ENCODE peak calls at places on chromosomes 7 and 10, in six cellular contexts. I is fibroblast of the aortic adventitia, A is GM13977, L is GM20000, X is lower lobe of right lung, F is lung. K is an unnamed sample.

GRCh38 chr10:100534726-100535125 is 1.0 kb upstream of the HIF1AN start:
- DNase-seq in L (no peak), I (no peak), A (no peak), F (no peak), X (no peak), K (no peak)

GRCh38 chr7:73329861-73330581 is 2.1 kb downstream of the FKBP6 start:
- DNase-seq in A (no peak), L (no peak), I (peak), X (no peak), F (no peak), K (no peak)

GRCh38 chr7:149310113-149310836 is 48.3 kb downstream of the ZNF783 start:
- DNase-seq in F (no peak), A (peak), L (peak), I (peak), X (no peak), K (no peak)

GRCh38 chr7:138603549-138604324 is 97.4 kb downstream of the SVOPL start:
- DNase-seq in F (no peak), L (no peak), X (no peak), I (no peak), A (no peak), K (no peak)

GRCh38 chr7:114081606-114082425 is 163.0 kb upstream of the PPP1R3A start:
- DNase-seq in L (peak), F (no peak), X (no peak), I (peak), A (peak), K (peak)

GRCh38 chr7:133961724-133962123 is 165.4 kb upstream of the LRGUK start:
- DNase-seq in A (no peak), I (no peak), X (no peak), F (no peak), L (no peak), K (no peak)

GRCh38 chr7:134154581-134155130 is 27.5 kb downstream of the LRGUK start:
- DNase-seq in I (peak), F (no peak), L (no peak), A (no peak), X (no peak), K (no peak)

GRCh38 chr10:22550732-22551131 is 163.6 kb downstream of the PIP4K2A start:
- DNase-seq in F (no peak), X (peak), L (peak), I (peak), A (peak), K (peak)

GRCh38 chr7:85176197-85176596 is 10.7 kb downstream of the SEMA3D start:
- DNase-seq in A (no peak), F (no peak), L (no peak), I (peak), X (no peak), K (no peak)

GRCh38 chr7:38796636-38797501 is 112.1 kb downstream of the VPS41 start:
- DNase-seq in F (peak), X (no peak), I (peak), L (peak), A (peak), K (peak)

GRCh38 chr7:1854521-1855395 is 184.7 kb downstream of the ELFN1 start:
- DNase-seq in A (no peak), L (no peak), I (no peak), X (peak), F (no peak), K (no peak)

GRCh38 chr7:150964593-150965111 is 13.5 kb downstream of the KCNH2 start:
- DNase-seq in A (no peak), I (no peak), X (no peak), L (no peak), F (no peak), K (no peak)

GRCh38 chr7:974172-974571 is 1.2 kb downstream of the COX19 start:
- DNase-seq in F (no peak), L (no peak), A (no peak), I (no peak), X (no peak), K (no peak)

GRCh38 chr7:128349121-128349825 is 5.6 kb upstream of the RBM28 start:
- DNase-seq in F (no peak), X (no peak), I (no peak), L (no peak), A (no peak), K (no peak)

GRCh38 chr7:2019693-2020511 is 212.8 kb downstream of the MAD1L1 start:
- DNase-seq in A (peak), X (peak), F (peak), L (peak), I (peak), K (no peak)

GRCh38 chr7:71618281-71618680 is 486.3 kb downstream of the GALNT17 start:
- DNase-seq in L (no peak), F (no peak), A (no peak), I (no peak), X (no peak), K (no peak)

GRCh38 chr10:45091968-45092367 is 91.2 kb downstream of the ZNF22 start:
- DNase-seq in L (no peak), X (no peak), F (no peak), A (no peak), I (no peak), K (no peak)

GRCh38 chr10:12406764-12407400 is 57.5 kb downstream of the CAMK1D start:
- DNase-seq in I (no peak), A (no peak), L (no peak), F (no peak), X (no peak), K (no peak)

GRCh38 chr7:142711722-142712616 is 37.3 kb upstream of the PRSS1 start:
- DNase-seq in A (no peak), F (no peak), X (no peak), L (peak), I (peak), K (no peak)

GRCh38 chr7:79612903-79613302 is 159.4 kb upstream of the MAGI2 start:
- DNase-seq in L (no peak), A (no peak), F (no peak), X (no peak), I (no peak), K (no peak)

GRCh38 chr7:78134748-78135147 is 336.2 kb downstream of the PHTF2 start:
- DNase-seq in X (no peak), I (no peak), L (no peak), A (no peak), F (no peak), K (no peak)

DNA sequence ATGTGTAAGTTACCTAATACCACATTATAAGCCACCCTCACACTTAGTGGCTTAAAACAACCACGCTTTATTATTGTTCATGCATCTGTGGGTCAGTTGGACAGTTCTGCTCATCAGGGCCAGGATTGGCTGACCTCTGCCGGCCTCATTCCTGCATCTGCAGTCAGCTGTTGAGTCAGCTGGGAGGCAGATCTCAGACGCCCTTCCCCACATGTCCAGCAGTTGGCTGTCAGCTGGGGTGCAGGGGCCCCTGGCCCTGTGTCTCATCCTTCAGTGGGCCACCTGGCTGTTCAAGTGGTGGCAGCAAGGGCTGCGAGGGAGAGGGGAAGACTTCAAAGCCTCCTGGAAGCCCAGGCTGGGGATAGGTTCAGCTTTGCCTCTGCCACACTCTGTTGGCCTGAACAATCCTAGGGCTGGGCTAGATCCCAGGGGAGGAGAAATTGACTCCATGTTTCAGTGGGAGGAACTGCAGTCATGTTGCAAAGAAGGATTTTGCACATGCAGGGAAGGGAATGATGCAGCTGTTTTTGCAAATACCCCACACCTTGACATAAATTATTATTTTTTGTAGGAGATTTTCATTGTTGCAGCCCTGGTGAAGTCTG is 33.1 kb downstream of the TACR2 start:
- DNase-seq in X (no peak), I (peak), L (no peak), A (no peak), F (no peak), K (no peak)
- TF ChIP-seq CTCF in X (peak), I (peak), L (no peak), A (no peak), F (no peak), K (no peak)

GRCh38 chr7:32357535-32358277 is 132.5 kb downstream of the LSM5 start:
- DNase-seq in I (no peak), A (peak), F (no peak), X (no peak), L (no peak), K (peak)
- TF ChIP-seq CTCF in I (no peak), A (peak), F (no peak), X (no peak), L (no peak), K (no peak)

DNA sequence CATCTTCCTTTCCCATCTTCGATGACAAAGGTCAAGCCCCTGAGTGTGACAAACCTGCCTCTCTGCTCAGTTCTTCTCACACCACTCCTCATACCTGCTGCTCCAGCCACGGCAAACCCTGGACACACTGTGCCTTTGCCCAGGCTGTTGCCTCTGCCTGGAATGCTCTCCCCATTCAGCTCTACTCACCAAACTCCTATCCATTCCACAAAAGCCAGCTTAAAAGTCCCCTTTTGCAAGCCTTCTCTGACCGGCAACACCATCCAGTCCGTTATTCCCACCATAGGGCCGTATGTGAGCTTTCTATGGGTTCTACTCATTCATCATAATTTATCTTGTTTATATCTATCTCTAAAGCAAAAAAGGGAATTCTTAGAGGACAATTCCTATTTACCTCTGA is 15.2 kb downstream of the GFRA1 start:
- DNase-seq in A (no peak), X (no peak), F (no peak), L (no peak), I (no peak), K (no peak)
- TF ChIP-seq CTCF in A (no peak), X (no peak), F (no peak), L (no peak), I (no peak), K (no peak)

GRCh38 chr10:416091-416515 is 273.4 kb downstream of the DIP2C start:
- DNase-seq in F (no peak), I (peak), L (no peak), A (no peak), X (no peak), K (peak)
- TF ChIP-seq CTCF in F (no peak), I (no peak), L (no peak), A (no peak), X (no peak), K (no peak)

GRCh38 chr7:81956520-81956919 is 186.7 kb upstream of the HGF start:
- DNase-seq in A (no peak), I (peak), X (no peak), L (peak), F (no peak), K (peak)
- TF ChIP-seq CTCF in A (peak), I (peak), X (peak), L (no peak), F (peak), K (peak)

DNA sequence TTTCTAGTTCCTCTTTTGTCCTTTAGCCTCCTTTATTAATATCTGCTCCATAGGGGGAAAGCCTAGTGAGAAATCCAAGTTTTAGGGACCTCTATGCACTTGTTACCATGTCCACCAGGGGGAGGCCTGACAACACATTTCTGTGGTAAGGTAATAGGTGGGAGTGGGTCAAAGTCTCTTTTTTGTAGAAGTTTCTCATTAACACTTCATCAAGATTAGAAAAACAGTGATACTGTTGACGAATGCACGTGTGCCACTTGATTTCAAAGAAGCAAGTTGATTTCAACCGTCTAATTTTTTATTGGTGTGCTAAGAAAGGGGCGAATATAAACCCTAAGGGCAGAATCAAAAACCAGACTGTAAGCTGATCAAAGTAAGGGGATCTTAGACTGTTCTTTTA is 30.6 kb downstream of the CISD1 start:
- DNase-seq in A (peak), I (peak), F (peak), L (peak), X (no peak), K (peak)
- TF ChIP-seq CTCF in A (peak), I (peak), F (peak), L (peak), X (peak), K (peak)

GRCh38 chr7:22380333-22380732 is 23.4 kb upstream of the RAPGEF5 start:
- DNase-seq in X (no peak), A (no peak), L (no peak), F (no peak), I (no peak), K (no peak)
- TF ChIP-seq CTCF in X (no peak), A (no peak), L (no peak), F (no peak), I (no peak), K (no peak)

GRCh38 chr10:87844837-87845623 is 18.3 kb downstream of the KLLN start:
- DNase-seq in L (no peak), F (no peak), A (no peak), X (no peak), I (peak), K (no peak)

GRCh38 chr10:87843714-87844113 is 19.6 kb downstream of the KLLN start:
- DNase-seq in I (no peak), X (no peak), F (no peak), L (no peak), A (no peak), K (no peak)

GRCh38 chr10:87841215-87841614 is 22.1 kb downstream of the KLLN start:
- DNase-seq in X (no peak), F (no peak), L (no peak), I (peak), A (no peak), K (no peak)

GRCh38 chr10:87842220-87842641 is 21.1 kb downstream of the KLLN start:
- DNase-seq in A (no peak), X (no peak), I (no peak), F (peak), L (no peak), K (no peak)

DNA sequence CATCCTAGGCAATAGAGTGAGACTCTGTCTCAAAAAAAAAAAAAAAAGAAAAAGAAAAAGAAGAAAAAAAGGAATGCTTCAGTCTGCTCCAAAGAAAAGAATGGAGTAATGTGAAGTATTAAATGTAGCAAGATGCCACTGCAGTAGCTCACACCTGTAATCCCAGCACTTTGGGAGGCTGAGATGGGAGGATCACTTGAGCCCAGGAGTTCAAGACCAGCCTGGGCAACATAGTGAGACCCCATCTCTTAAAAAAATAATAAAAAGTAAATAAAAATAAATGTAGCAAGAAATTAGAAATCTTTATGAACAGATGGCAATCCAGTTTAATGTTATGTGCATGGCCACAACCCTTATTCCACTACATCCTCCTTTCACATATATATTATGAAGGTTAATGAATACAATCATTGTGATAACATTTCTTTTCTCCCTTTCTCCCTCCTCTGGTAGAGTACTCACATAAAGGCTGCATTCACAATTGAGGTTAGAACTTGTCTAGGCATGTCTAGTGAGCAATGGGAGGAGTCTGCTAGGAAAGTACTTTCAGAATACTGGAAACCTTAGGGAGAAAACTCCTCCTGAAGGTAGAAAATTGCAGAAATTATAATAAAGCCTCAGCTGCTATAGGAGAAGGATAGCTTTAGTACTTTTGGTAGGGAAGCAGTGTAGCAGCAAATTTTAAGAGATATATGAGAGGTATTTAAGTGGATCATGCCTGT is 20.4 kb downstream of the KLLN start:
- DNase-seq in A (no peak), X (no peak), I (peak), F (no peak), L (no peak), K (no peak)
- TF ChIP-seq CTCF in A (no peak), X (no peak), I (peak), F (no peak), L (no peak), K (no peak)

DNA sequence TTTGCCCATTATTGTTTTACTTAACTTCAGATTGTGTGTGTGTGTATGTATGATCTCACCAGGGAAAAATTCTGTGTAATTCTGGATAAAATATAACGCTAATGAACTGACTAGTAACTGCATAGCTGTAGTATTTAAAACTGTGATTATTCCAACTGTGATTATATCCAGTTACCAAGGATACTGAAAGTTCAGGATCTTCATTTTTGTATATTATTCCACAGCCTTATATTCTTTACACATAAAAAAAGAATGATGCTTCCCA is 2.9 kb downstream of the TWIST1 start:
- DNase-seq in X (no peak), F (no peak), A (no peak), I (peak), L (no peak), K (no peak)
- TF ChIP-seq CTCF in X (no peak), F (no peak), A (no peak), I (no peak), L (no peak), K (no peak)